ENCODE peak calls at places on chromosomes 4 and X, in six cellular contexts. B is heart right ventricle; Y is NCI-H1105; N is activated CD4-positive, alpha-beta memory T cell treated with anti-CD3 and anti-CD28 coated beads for 36 hours; X is lung microvascular endothelial cell; Z is T-helper 1 cell. S is an unnamed sample.

GRCh38 chrX:22095306-22095705 is 63.2 kb downstream of the PHEX start:
- DNase-seq in N (no peak), X (peak), Y (no peak), Z (no peak), B (peak), S (peak)

GRCh38 chr4:98536631-98537030 is 121.8 kb downstream of the TSPAN5 start:
- DNase-seq in Z (no peak), B (no peak), Y (no peak), N (no peak), X (no peak), S (no peak)

GRCh38 chr4:142707397-142707796 is 138.7 kb downstream of the INPP4B start:
- DNase-seq in Y (no peak), N (no peak), B (no peak), Z (no peak), X (peak), S (no peak)

GRCh38 chr4:75696036-75696435 is 22.8 kb upstream of the G3BP2 start:
- DNase-seq in N (no peak), Y (no peak), Z (no peak), B (no peak), X (no peak), S (no peak)

GRCh38 chrX:120736989-120737388 is 107.1 kb upstream of the C1GALT1C1 start:
- DNase-seq in Y (no peak), N (peak), X (peak), B (no peak), Z (no peak), S (peak)

GRCh38 chr4:73832651-73833237 is 3.7 kb upstream of the CXCL6 start:
- DNase-seq in N (no peak), B (no peak), Y (no peak), X (no peak), Z (no peak), S (peak)

GRCh38 chr4:8285143-8285975 is 15.8 kb downstream of the HTRA3 start:
- DNase-seq in B (no peak), N (no peak), Y (no peak), X (no peak), Z (no peak), S (no peak)

GRCh38 chrX:30308263-30309138 is 689 bp downstream of the NR0B1 start:
- DNase-seq in Z (no peak), N (no peak), Y (no peak), X (no peak), B (no peak), S (peak)

GRCh38 chrX:140503714-140504351 is 1.0 kb downstream of the SOX3 start:
- DNase-seq in Z (no peak), B (no peak), Y (no peak), X (peak), N (no peak), S (peak)

GRCh38 chrX:53374222-53374820 is 48.1 kb downstream of the SMC1A start:
- DNase-seq in N (no peak), X (no peak), Y (no peak), B (no peak), Z (no peak), S (peak)

GRCh38 chrX:1468250-1468772 is 15.6 kb upstream of the ASMTL start:
- DNase-seq in B (peak), N (peak), Y (no peak), Z (peak), X (no peak), S (peak)

GRCh38 chrX:23503835-23504539 is 163.3 kb upstream of the PRDX4 start:
- DNase-seq in N (no peak), B (peak), Z (no peak), X (peak), Y (peak), S (peak)

GRCh38 chr4:139458999-139459398 is 5.1 kb downstream of the RAB33B start:
- DNase-seq in B (no peak), Z (no peak), X (peak), Y (no peak), N (no peak), S (no peak)

GRCh38 chr4:118282692-118283091 is 70.1 kb downstream of the PRSS12 start:
- DNase-seq in X (no peak), B (no peak), Y (no peak), N (peak), Z (no peak), S (peak)

GRCh38 chr4:52670121-52670520 is 11.0 kb upstream of the USP46 start:
- DNase-seq in Z (no peak), N (no peak), Y (no peak), B (no peak), X (no peak), S (no peak)

GRCh38 chrX:67555578-67556203 is 11.9 kb downstream of the AR start:
- DNase-seq in B (peak), N (no peak), X (peak), Z (peak), Y (no peak), S (peak)